ENCODE peak calls at places on chromosomes 11 and 22, in eight cellular contexts. Z is tibial nerve, C is ovary, Y is endothelial cell of umbilical vein, J is thyroid gland, O is esophagus muscularis mucosa, S is GM12892, D is body of pancreas. Q is an unnamed sample.
A peak's percentile ranks its signal among the peaks of the same experiment; 100 is the strongest.

GRCh38 chr11:92453055-92453454 is 228.4 kb downstream of the FAT3 start:
- DNase-seq in C (no peak), S (no peak), O (no peak), D (no peak), J (no peak), Z (no peak), Y (no peak), Q (no peak)

GRCh38 chr11:47599821-47600377 is 5.7 kb upstream of the C1QTNF4 start:
- DNase-seq in J (no peak), S (no peak), Y (no peak), O (no peak), Z (no peak), D (no peak), C (no peak), Q (no peak)

GRCh38 chr11:128498846-128499245 is 88.5 kb downstream of the ETS1 start:
- DNase-seq in S (no peak), Y (no peak), J (no peak), Z (no peak), C (no peak), D (no peak), O (no peak), Q (no peak)

GRCh38 chr11:334264-335033 is 13.8 kb upstream of the IFITM3 start:
- DNase-seq in J (no peak), S (no peak), Y (no peak), Z (no peak), D (no peak), C (peak; percentile 28), O (no peak), Q (no peak)

GRCh38 chr11:60971520-60971919 is at the start of gene CD6:
- DNase-seq in D (no peak), O (no peak), Y (no peak), S (no peak), Z (no peak), C (no peak), J (no peak), Q (no peak)

GRCh38 chr11:115338476-115338875 is 165.7 kb downstream of the CADM1 start:
- DNase-seq in O (no peak), Z (no peak), D (no peak), C (no peak), Y (no peak), S (no peak), J (no peak), Q (no peak)

GRCh38 chr11:64040684-64041267 is 5.0 kb downstream of the FLRT1 start:
- DNase-seq in D (peak; percentile 11), O (no peak), Z (no peak), Y (no peak), C (no peak), S (no peak), J (peak; percentile 22), Q (no peak)

GRCh38 chr11:75955443-75955842 is 140.4 kb downstream of the UVRAG start:
- DNase-seq in D (no peak), Z (no peak), C (no peak), O (no peak), J (no peak), Y (no peak), S (no peak), Q (no peak)

GRCh38 chr11:70566768-70567530 is 168.6 kb downstream of the CTTN start:
- DNase-seq in D (no peak), S (no peak), O (no peak), J (no peak), C (no peak), Y (no peak), Z (no peak), Q (no peak)

GRCh38 chr22:49394116-49394785 is 433.4 kb downstream of the BRD1 start:
- DNase-seq in J (no peak), C (no peak), S (no peak), O (no peak), Y (no peak), D (no peak), Z (no peak), Q (no peak)

GRCh38 chr22:19478086-19478392 is 954 bp downstream of the UFD1 start:
- DNase-seq in O (no peak), C (no peak), Z (no peak), J (no peak), D (no peak), S (no peak), Y (no peak), Q (no peak)

GRCh38 chr11:120248551-120249278 is 8.8 kb downstream of the POU2F3 start:
- DNase-seq in Y (no peak), D (no peak), Z (no peak), S (no peak), C (no peak), J (no peak), O (no peak), Q (peak; percentile 47)

GRCh38 chr11:15258433-15259350 is 144.0 kb downstream of the INSC start:
- DNase-seq in Y (no peak), D (peak; percentile 64), Z (no peak), O (no peak), J (no peak), C (no peak), S (no peak), Q (no peak)

GRCh38 chr11:59944761-59945160 is 6.5 kb downstream of the OOSP1 start:
- DNase-seq in Y (no peak), Z (no peak), O (no peak), J (no peak), C (no peak), D (no peak), S (no peak), Q (no peak)

GRCh38 chr11:59941091-59941490 is 2.9 kb downstream of the OOSP1 start:
- DNase-seq in J (no peak), Y (no peak), S (no peak), D (no peak), Z (no peak), C (no peak), O (no peak), Q (no peak)

GRCh38 chr11:59939482-59939881 is 1.2 kb downstream of the OOSP1 start:
- DNase-seq in Y (no peak), Z (no peak), D (no peak), O (no peak), C (no peak), J (no peak), S (no peak), Q (no peak)

GRCh38 chr11:59938718-59939117 is 486 bp downstream of the OOSP1 start:
- DNase-seq in C (no peak), Z (no peak), J (no peak), S (no peak), D (no peak), O (no peak), Y (no peak), Q (no peak)

DNA sequence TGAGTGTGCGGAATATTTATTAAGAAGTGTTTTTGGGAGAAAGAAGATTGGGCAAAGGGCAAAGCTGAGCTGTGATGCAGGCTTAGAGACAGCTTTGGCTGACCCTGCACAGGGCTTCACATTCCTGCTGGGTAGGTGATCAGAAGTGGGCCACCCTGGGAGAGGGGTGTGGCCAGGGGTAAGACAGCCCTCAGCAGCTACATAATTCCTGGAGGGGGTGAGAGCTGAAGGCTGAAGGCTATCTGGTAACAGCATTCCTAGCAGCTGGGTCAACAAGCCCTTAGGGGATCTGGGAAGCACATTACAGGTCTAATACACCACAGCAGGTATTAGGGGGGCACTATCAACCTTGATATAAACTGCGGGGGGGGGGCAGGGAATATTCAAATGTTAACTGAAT is 5.8 kb downstream of the OOSP1 start:
- DNase-seq in C (no peak), D (no peak), Z (no peak), Y (no peak), J (no peak), O (no peak), S (no peak), Q (no peak)
- TF ChIP-seq POLR2A in C (no peak), D (no peak), Z (no peak), Y (no peak), J (no peak), O (no peak), S (no peak), Q (no peak)

DNA sequence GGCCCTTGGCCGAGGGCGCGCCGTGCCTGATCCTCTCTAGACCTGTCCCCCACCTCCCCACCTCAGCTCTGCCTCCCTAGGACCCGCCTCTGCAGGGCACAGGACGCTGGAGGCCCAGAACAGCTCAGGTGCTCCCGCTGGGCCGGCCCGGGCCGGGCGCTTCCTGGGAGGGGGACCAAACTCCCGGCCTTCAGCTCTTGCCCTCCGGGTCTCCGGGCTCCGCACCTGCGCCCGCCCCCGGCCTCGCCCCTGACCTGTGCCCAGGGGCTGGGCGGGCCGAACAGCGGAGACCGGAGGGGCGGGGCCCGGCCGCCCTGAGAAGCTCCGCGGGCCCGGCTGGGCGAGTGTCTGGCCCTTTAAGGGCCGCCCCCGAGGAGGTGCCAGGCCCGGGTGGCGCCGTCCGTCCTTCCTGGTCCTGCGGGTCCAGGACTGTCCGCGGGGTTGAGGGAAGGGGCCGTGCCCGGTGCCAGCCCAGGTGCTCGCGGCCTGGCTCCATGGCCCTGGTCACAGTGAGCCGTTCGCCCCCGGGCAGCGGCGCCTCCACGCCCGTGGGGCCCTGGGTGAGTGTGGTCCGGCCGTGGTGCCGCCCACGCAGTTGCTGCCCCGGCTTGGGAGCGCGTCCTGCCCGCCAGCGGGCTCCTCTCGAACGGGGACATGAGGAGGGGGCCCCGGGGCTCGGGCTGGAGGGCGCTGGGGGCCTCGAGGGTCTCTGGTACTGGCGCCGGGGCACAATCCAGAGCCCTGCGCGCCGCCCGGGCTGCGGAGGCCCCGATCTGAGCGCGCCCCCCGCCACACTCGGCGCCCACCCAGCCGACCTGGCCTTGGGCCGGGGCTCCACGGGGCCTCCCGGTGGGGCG is at the start of gene SSH3:
- DNase-seq in O (no peak), Z (peak; percentile 75), C (peak; percentile 73), J (peak; percentile 92), Y (peak; percentile 55), D (peak; percentile 89), S (no peak), Q (peak; percentile 76)
- TF ChIP-seq POLR2A in O (peak; percentile 3), Z (no peak), C (peak; percentile 39), J (peak; percentile 8), Y (peak; percentile 51), D (peak; percentile 74), S (peak; percentile 17), Q (peak; percentile 71)

GRCh38 chr11:44564198-44564597 is 1.3 kb upstream of the CD82 start:
- DNase-seq in D (peak; percentile 71), J (peak; percentile 89), Z (no peak), C (peak; percentile 72), Y (no peak), S (no peak), O (no peak), Q (no peak)
- TF ChIP-seq POLR2A in D (no peak), J (no peak), Z (no peak), C (peak; percentile 13), Y (no peak), S (no peak), O (no peak), Q (no peak)

GRCh38 chr22:46574993-46575914 is 37.8 kb upstream of the CELSR1 start:
- DNase-seq in C (no peak), D (peak; percentile 86), O (no peak), Y (peak; percentile 64), S (no peak), J (no peak), Z (no peak), Q (no peak)

GRCh38 chr22:46578251-46578823 is 40.9 kb upstream of the CELSR1 start:
- DNase-seq in C (no peak), Z (no peak), O (no peak), J (no peak), D (no peak), S (no peak), Y (no peak), Q (no peak)

GRCh38 chr22:46575915-46576555 is 38.6 kb upstream of the CELSR1 start:
- DNase-seq in S (no peak), J (peak; percentile 48), C (no peak), D (no peak), O (no peak), Y (no peak), Z (no peak), Q (no peak)

GRCh38 chr22:46577361-46578249 is 40.2 kb upstream of the CELSR1 start:
- DNase-seq in O (no peak), Z (no peak), S (no peak), C (peak; percentile 49), Y (no peak), J (peak; percentile 2), D (no peak), Q (no peak)

GRCh38 chr22:46576556-46577351 is 39.3 kb upstream of the CELSR1 start:
- DNase-seq in J (peak; percentile 59), O (no peak), S (peak; percentile 84), C (peak; percentile 63), Y (no peak), Z (no peak), D (peak; percentile 45), Q (peak; percentile 58)
- TF ChIP-seq POLR2A in J (no peak), O (no peak), S (no peak), C (no peak), Y (no peak), Z (no peak), D (no peak), Q (no peak)

Q was measured in H54.